ENCODE peak calls at places on chromosome 13, in five cellular contexts. G is heart left ventricle, S is IMR-90, Q is transverse colon, V is body of pancreas. A is an unnamed sample.

GRCh38 chr13:109427148-109427547 is 359.2 kb downstream of the IRS2 start:
- DNase-seq in G (no peak), S (no peak), Q (no peak), V (no peak), A (no peak)

GRCh38 chr13:97245011-97245410 is 22.9 kb downstream of the MBNL2 start:
- DNase-seq in G (no peak), S (no peak), Q (no peak), V (no peak), A (no peak)

GRCh38 chr13:22040810-22041364 is 370.0 kb downstream of the FGF9 start:
- DNase-seq in G (peak; percentile 47), S (no peak), Q (no peak), V (peak; percentile 50), A (no peak)

GRCh38 chr13:68927387-68928026 is 1180.1 kb upstream of the ATXN8OS start:
- DNase-seq in G (no peak), S (no peak), Q (peak; percentile 6), V (peak; percentile 14), A (no peak)

GRCh38 chr13:27622102-27622820 is 569 bp downstream of the POLR1D start:
- DNase-seq in G (no peak), S (peak; percentile 13), Q (peak; percentile 35), V (peak; percentile 34), A (no peak)

GRCh38 chr13:98775844-98776598 is 23.5 kb upstream of the SLC15A1 start:
- DNase-seq in G (no peak), S (peak; percentile 65), Q (peak; percentile 82), V (no peak), A (peak; percentile 100)

GRCh38 chr13:106391271-106391670 is 144.2 kb downstream of the EFNB2 start:
- DNase-seq in G (no peak), S (no peak), Q (no peak), V (no peak), A (no peak)

GRCh38 chr13:105918842-105919741 is 616.4 kb downstream of the EFNB2 start:
- DNase-seq in G (no peak), S (peak; percentile 82), Q (peak; percentile 80), V (peak; percentile 5), A (peak; percentile 88)

GRCh38 chr13:43686557-43686956 is 100.2 kb downstream of the ENOX1 start:
- DNase-seq in G (no peak), S (peak; percentile 93), Q (no peak), V (peak; percentile 38), A (peak; percentile 3)

GRCh38 chr13:39556856-39557255 is 46.1 kb downstream of the LHFPL6 start:
- DNase-seq in G (no peak), S (no peak), Q (no peak), V (no peak), A (no peak)

GRCh38 chr13:28475916-28476725 is 18.8 kb downstream of the FLT1 start:
- DNase-seq in G (no peak), S (peak; percentile 97), Q (no peak), V (no peak), A (no peak)

GRCh38 chr13:45120967-45121366 is 657 bp downstream of the GTF2F2 start:
- DNase-seq in G (no peak), S (no peak), Q (no peak), V (no peak), A (no peak)

GRCh38 chr13:109610517-109610916 is 175.9 kb downstream of the IRS2 start:
- DNase-seq in G (peak; percentile 70), S (no peak), Q (peak; percentile 55), V (peak; percentile 13), A (peak; percentile 19)

GRCh38 chr13:37039908-37040307 is 19.6 kb downstream of the SUPT20H start:
- DNase-seq in G (no peak), S (no peak), Q (no peak), V (no peak), A (no peak)

GRCh38 chr13:86020350-86021002 is 221.3 kb upstream of the SLITRK6 start:
- DNase-seq in G (no peak), S (peak; percentile 41), Q (no peak), V (no peak), A (peak; percentile 1)

GRCh38 chr13:96686286-96686685 is 308.0 kb downstream of the OXGR1 start:
- DNase-seq in G (no peak), S (no peak), Q (no peak), V (no peak), A (no peak)

GRCh38 chr13:113513761-113514160 is 23.2 kb upstream of the DCUN1D2 start:
- DNase-seq in G (no peak), S (no peak), Q (no peak), V (no peak), A (no peak)

GRCh38 chr13:34161829-34162544 is 344.0 kb downstream of the RFC3 start:
- DNase-seq in G (no peak), S (peak; percentile 80), Q (no peak), V (no peak), A (no peak)

GRCh38 chr13:37316935-37317334 is 211.5 kb upstream of the CSNK1A1L start:
- DNase-seq in G (no peak), S (no peak), Q (no peak), V (no peak), A (no peak)

GRCh38 chr13:93080587-93080986 is 146.0 kb upstream of the GPC6 start:
- DNase-seq in G (no peak), S (peak; percentile 10), Q (no peak), V (no peak), A (no peak)

GRCh38 chr13:36421447-36421846 is 10.8 kb upstream of the CCNA1 start:
- DNase-seq in G (no peak), S (no peak), Q (no peak), V (no peak), A (no peak)

GRCh38 chr13:24184265-24184841 is 23.8 kb downstream of the SPATA13 start:
- DNase-seq in G (no peak), S (no peak), Q (no peak), V (peak; percentile 47), A (no peak)

GRCh38 chr13:22740264-22740663 is 440.5 kb upstream of the SGCG start:
- DNase-seq in G (no peak), S (no peak), Q (no peak), V (no peak), A (no peak)

GRCh38 chr13:27556109-27556508 is 64.2 kb downstream of the LNX2 start:
- DNase-seq in G (no peak), S (peak; percentile 78), Q (no peak), V (peak; percentile 39), A (no peak)

GRCh38 chr13:98797456-98797855 is 45.0 kb upstream of the SLC15A1 start:
- DNase-seq in G (no peak), S (no peak), Q (no peak), V (no peak), A (no peak)

DNA sequence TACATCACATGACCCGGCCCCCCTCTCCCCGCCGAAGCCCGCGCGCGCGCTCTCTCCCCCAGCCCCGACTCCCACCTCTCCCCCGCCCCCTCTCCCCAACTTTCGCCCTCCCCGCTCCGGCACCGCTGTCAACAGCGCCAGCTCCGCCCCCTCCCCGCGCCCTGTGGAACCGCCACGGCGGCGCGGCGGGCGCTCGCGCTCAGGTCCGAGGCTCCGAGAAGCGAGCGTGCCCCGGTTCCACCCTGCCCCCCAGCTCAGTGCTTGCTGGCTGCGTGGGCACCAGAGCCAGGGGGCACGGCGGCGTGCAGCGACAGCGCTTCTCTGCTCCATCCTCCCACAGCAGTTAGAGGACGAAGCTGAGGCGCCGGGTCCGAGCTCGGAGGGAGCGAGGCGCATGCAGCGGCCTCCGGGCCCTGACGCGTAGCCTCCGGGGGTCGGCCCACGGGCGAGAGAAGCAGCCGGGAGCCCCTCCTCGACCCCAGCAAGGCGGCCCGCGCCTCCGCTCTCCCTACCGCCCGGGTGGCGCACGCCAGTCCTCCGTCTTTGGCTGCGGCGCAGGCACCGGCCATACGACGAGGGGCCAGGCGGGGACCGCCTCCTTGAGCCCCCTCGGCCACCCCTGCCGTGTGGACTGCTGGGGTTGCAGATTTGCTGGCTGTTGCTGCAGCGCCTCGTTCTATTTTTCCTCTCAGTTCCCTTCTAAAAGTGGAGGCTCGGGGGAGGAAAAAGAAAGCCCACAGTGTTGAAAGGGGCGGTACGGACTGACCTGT is 109.5 kb downstream of the KCNRG start:
- DNase-seq in G (peak; percentile 79), S (peak; percentile 56), Q (peak; percentile 97), V (peak; percentile 97), A (peak; percentile 82)
- TF ChIP-seq POLR2A in G (no peak), S (no peak), Q (no peak), V (no peak), A (peak; percentile 51)

GRCh38 chr13:29594710-29595379 is 643 bp downstream of the SLC7A1 start:
- DNase-seq in G (peak; percentile 83), S (peak; percentile 59), Q (peak; percentile 65), V (peak; percentile 65), A (no peak)
- TF ChIP-seq POLR2A in G (no peak), S (peak; percentile 77), Q (no peak), V (peak; percentile 19), A (peak; percentile 24)

GRCh38 chr13:46288570-46289259 is 77.0 kb downstream of the LRRC63 start:
- DNase-seq in G (no peak), S (peak; percentile 22), Q (no peak), V (no peak), A (no peak)
- TF ChIP-seq POLR2A in G (no peak), S (no peak), Q (no peak), V (no peak), A (no peak)

GRCh38 chr13:60679131-60679530 is 282.1 kb downstream of the TDRD3 start:
- DNase-seq in G (no peak), S (no peak), Q (no peak), V (no peak), A (no peak)

GRCh38 chr13:60679928-60680693 is 283.1 kb downstream of the TDRD3 start:
- DNase-seq in G (no peak), S (no peak), Q (no peak), V (no peak), A (no peak)
- TF ChIP-seq POLR2A in G (no peak), S (no peak), Q (no peak), V (no peak), A (no peak)

GRCh38 chr13:32253911-32254399 is 61.2 kb downstream of the ZAR1L start:
- DNase-seq in G (no peak), S (no peak), Q (no peak), V (peak; percentile 63), A (no peak)
- TF ChIP-seq POLR2A in G (no peak), S (no peak), Q (no peak), V (no peak), A (no peak)

DNA sequence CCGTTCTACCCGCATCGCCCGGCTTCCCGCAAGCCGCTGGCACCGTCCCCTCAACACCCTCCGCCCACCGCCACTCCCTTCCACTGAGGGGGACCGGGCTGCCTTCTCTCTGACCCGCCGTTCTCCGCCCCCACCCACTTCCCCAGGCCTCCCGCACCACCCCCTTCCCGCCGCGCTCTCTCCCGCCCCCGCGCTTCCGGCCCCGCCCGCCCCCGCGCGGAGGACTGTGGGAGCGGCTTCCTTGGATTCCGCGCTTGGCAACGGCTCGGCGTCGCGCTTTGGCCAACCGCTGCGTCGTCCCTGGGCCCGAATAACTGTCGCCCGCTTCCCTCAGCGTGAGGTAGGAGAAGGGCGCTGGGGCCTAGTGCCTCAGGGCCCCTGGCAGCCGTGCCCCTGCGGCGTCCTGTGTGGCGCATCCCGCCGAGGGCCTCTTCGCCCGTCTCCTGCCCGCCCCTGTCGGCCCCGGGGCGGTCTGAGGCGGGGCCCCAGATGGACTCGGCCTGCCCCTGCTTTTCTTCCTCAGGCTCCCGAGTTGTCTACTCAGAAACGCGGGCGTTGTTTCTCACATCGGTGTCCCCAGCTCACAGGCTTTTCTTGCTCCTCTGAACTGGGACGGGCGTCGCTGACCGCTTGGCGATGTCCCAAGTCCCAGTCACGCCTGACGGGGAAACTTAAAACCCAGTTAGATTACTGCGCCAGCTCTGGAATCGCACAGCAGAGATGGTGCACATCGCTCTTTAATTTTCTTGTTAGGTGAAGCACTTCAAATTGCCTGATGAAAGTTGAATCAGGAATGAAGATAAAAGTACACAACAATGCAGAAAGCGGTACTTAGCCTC is at the start of gene IFT88:
- DNase-seq in G (peak; percentile 95), S (peak; percentile 85), Q (peak; percentile 92), V (peak; percentile 89), A (peak; percentile 48)
- TF ChIP-seq POLR2A in G (no peak), S (peak; percentile 84), Q (peak; percentile 81), V (peak; percentile 35), A (peak; percentile 51)

GRCh38 chr13:111304041-111304544 is 16.3 kb upstream of the TEX29 start:
- DNase-seq in G (no peak), S (no peak), Q (peak; percentile 14), V (no peak), A (no peak)
- TF ChIP-seq POLR2A in G (no peak), S (no peak), Q (no peak), V (no peak), A (no peak)

A was measured in H54.